ENCODE peak calls at places on chromosomes 11 and 22, in seven cellular contexts. One of them, this sample, is unnamed.

GRCh38 chr11:16299884-16300778 is 56.2 kb downstream of the SOX6 start:
- DNase-seq in activated naive CD4-positive, alpha-beta T cell treated with anti-CD3 and anti-CD28 coated beads for 36 hours: no peak
- DNase-seq in HTR-8/SVneo: no peak
- DNase-seq in NCI-H345: peak
- DNase-seq in AG09309: no peak
- DNase-seq in Right ventricle myocardium superior: peak
- DNase-seq in endothelial cell: no peak
- DNase-seq in this sample: no peak

GRCh38 chr22:45218974-45219373 is 21.7 kb downstream of the KIAA0930 start:
- DNase-seq in NCI-H345: no peak
- DNase-seq in Right ventricle myocardium superior: no peak
- DNase-seq in AG09309: no peak
- DNase-seq in endothelial cell: no peak
- DNase-seq in activated naive CD4-positive, alpha-beta T cell treated with anti-CD3 and anti-CD28 coated beads for 36 hours: peak
- DNase-seq in HTR-8/SVneo: no peak
- DNase-seq in this sample: peak

GRCh38 chr22:35230839-35231584 is 26.3 kb upstream of the HMGXB4 start:
- DNase-seq in AG09309: no peak
- DNase-seq in HTR-8/SVneo: no peak
- DNase-seq in Right ventricle myocardium superior: no peak
- DNase-seq in NCI-H345: no peak
- DNase-seq in activated naive CD4-positive, alpha-beta T cell treated with anti-CD3 and anti-CD28 coated beads for 36 hours: peak
- DNase-seq in endothelial cell: no peak
- DNase-seq in this sample: no peak

GRCh38 chr11:9302448-9302847 is 11.9 kb downstream of the TMEM41B start:
- DNase-seq in endothelial cell: no peak
- DNase-seq in AG09309: no peak
- DNase-seq in NCI-H345: no peak
- DNase-seq in activated naive CD4-positive, alpha-beta T cell treated with anti-CD3 and anti-CD28 coated beads for 36 hours: no peak
- DNase-seq in HTR-8/SVneo: no peak
- DNase-seq in Right ventricle myocardium superior: no peak
- DNase-seq in this sample: no peak

GRCh38 chr11:16879690-16880089 is 134.5 kb downstream of the PLEKHA7 start:
- DNase-seq in activated naive CD4-positive, alpha-beta T cell treated with anti-CD3 and anti-CD28 coated beads for 36 hours: no peak
- DNase-seq in Right ventricle myocardium superior: no peak
- DNase-seq in HTR-8/SVneo: no peak
- DNase-seq in endothelial cell: no peak
- DNase-seq in NCI-H345: no peak
- DNase-seq in AG09309: no peak
- DNase-seq in this sample: no peak

GRCh38 chr11:88313441-88313840 is 24.1 kb downstream of the CTSC start:
- DNase-seq in AG09309: no peak
- DNase-seq in HTR-8/SVneo: no peak
- DNase-seq in Right ventricle myocardium superior: no peak
- DNase-seq in endothelial cell: no peak
- DNase-seq in activated naive CD4-positive, alpha-beta T cell treated with anti-CD3 and anti-CD28 coated beads for 36 hours: no peak
- DNase-seq in NCI-H345: no peak
- DNase-seq in this sample: no peak

GRCh38 chr11:29527391-29527936 is 489.4 kb downstream of the KCNA4 start:
- DNase-seq in activated naive CD4-positive, alpha-beta T cell treated with anti-CD3 and anti-CD28 coated beads for 36 hours: no peak
- DNase-seq in HTR-8/SVneo: no peak
- DNase-seq in endothelial cell: no peak
- DNase-seq in Right ventricle myocardium superior: no peak
- DNase-seq in NCI-H345: no peak
- DNase-seq in AG09309: peak
- DNase-seq in this sample: no peak

GRCh38 chr11:4763096-4763495 is 6.6 kb downstream of the OR51F1 start:
- DNase-seq in NCI-H345: no peak
- DNase-seq in endothelial cell: no peak
- DNase-seq in Right ventricle myocardium superior: no peak
- DNase-seq in activated naive CD4-positive, alpha-beta T cell treated with anti-CD3 and anti-CD28 coated beads for 36 hours: no peak
- DNase-seq in HTR-8/SVneo: no peak
- DNase-seq in AG09309: no peak
- DNase-seq in this sample: no peak

GRCh38 chr11:45354976-45355705 is 69.0 kb upstream of the SYT13 start:
- DNase-seq in activated naive CD4-positive, alpha-beta T cell treated with anti-CD3 and anti-CD28 coated beads for 36 hours: peak
- DNase-seq in endothelial cell: peak
- DNase-seq in Right ventricle myocardium superior: peak
- DNase-seq in AG09309: no peak
- DNase-seq in NCI-H345: peak
- DNase-seq in HTR-8/SVneo: no peak
- DNase-seq in this sample: peak

GRCh38 chr22:49045276-49045675 is 782.4 kb downstream of the BRD1 start:
- DNase-seq in activated naive CD4-positive, alpha-beta T cell treated with anti-CD3 and anti-CD28 coated beads for 36 hours: no peak
- DNase-seq in NCI-H345: no peak
- DNase-seq in AG09309: no peak
- DNase-seq in endothelial cell: no peak
- DNase-seq in HTR-8/SVneo: no peak
- DNase-seq in Right ventricle myocardium superior: no peak
- DNase-seq in this sample: no peak

GRCh38 chr11:111734383-111735261 is 31.6 kb downstream of the PPP2R1B start:
- DNase-seq in endothelial cell: no peak
- DNase-seq in NCI-H345: no peak
- DNase-seq in Right ventricle myocardium superior: no peak
- DNase-seq in HTR-8/SVneo: no peak
- DNase-seq in activated naive CD4-positive, alpha-beta T cell treated with anti-CD3 and anti-CD28 coated beads for 36 hours: no peak
- DNase-seq in AG09309: no peak
- DNase-seq in this sample: no peak

GRCh38 chr11:61264371-61264770 is 23.4 kb downstream of the PGA5 start:
- DNase-seq in HTR-8/SVneo: no peak
- DNase-seq in endothelial cell: no peak
- DNase-seq in Right ventricle myocardium superior: no peak
- DNase-seq in activated naive CD4-positive, alpha-beta T cell treated with anti-CD3 and anti-CD28 coated beads for 36 hours: no peak
- DNase-seq in NCI-H345: no peak
- DNase-seq in AG09309: no peak
- DNase-seq in this sample: no peak

GRCh38 chr11:33375688-33376311 is 118.6 kb downstream of the HIPK3 start:
- DNase-seq in HTR-8/SVneo: no peak
- DNase-seq in NCI-H345: peak
- DNase-seq in AG09309: no peak
- DNase-seq in activated naive CD4-positive, alpha-beta T cell treated with anti-CD3 and anti-CD28 coated beads for 36 hours: no peak
- DNase-seq in Right ventricle myocardium superior: no peak
- DNase-seq in endothelial cell: peak
- DNase-seq in this sample: no peak

GRCh38 chr11:126137146-126137545 is 74.3 kb downstream of the RPUSD4 start:
- DNase-seq in endothelial cell: no peak
- DNase-seq in NCI-H345: no peak
- DNase-seq in HTR-8/SVneo: no peak
- DNase-seq in Right ventricle myocardium superior: no peak
- DNase-seq in AG09309: no peak
- DNase-seq in activated naive CD4-positive, alpha-beta T cell treated with anti-CD3 and anti-CD28 coated beads for 36 hours: no peak
- DNase-seq in this sample: no peak

GRCh38 chr11:60703374-60703773 is 4.0 kb downstream of the MS4A8 start:
- DNase-seq in NCI-H345: no peak
- DNase-seq in Right ventricle myocardium superior: no peak
- DNase-seq in endothelial cell: no peak
- DNase-seq in HTR-8/SVneo: no peak
- DNase-seq in AG09309: no peak
- DNase-seq in activated naive CD4-positive, alpha-beta T cell treated with anti-CD3 and anti-CD28 coated beads for 36 hours: no peak
- DNase-seq in this sample: no peak

GRCh38 chr11:65489706-65490310 is 9.0 kb upstream of the MALAT1 start:
- DNase-seq in endothelial cell: no peak
- DNase-seq in activated naive CD4-positive, alpha-beta T cell treated with anti-CD3 and anti-CD28 coated beads for 36 hours: no peak
- DNase-seq in HTR-8/SVneo: no peak
- DNase-seq in NCI-H345: no peak
- DNase-seq in Right ventricle myocardium superior: no peak
- DNase-seq in AG09309: no peak
- DNase-seq in this sample: no peak

GRCh38 chr11:124085583-124085982 is 29.7 kb upstream of the VWA5A start:
- DNase-seq in NCI-H345: no peak
- DNase-seq in AG09309: no peak
- DNase-seq in HTR-8/SVneo: no peak
- DNase-seq in Right ventricle myocardium superior: no peak
- DNase-seq in endothelial cell: no peak
- DNase-seq in activated naive CD4-positive, alpha-beta T cell treated with anti-CD3 and anti-CD28 coated beads for 36 hours: no peak
- DNase-seq in this sample: no peak

GRCh38 chr11:71527576-71528210 is 626 bp downstream of the KRTAP5-7 start:
- DNase-seq in Right ventricle myocardium superior: no peak
- DNase-seq in HTR-8/SVneo: no peak
- DNase-seq in NCI-H345: no peak
- DNase-seq in endothelial cell: no peak
- DNase-seq in activated naive CD4-positive, alpha-beta T cell treated with anti-CD3 and anti-CD28 coated beads for 36 hours: no peak
- DNase-seq in AG09309: no peak
- DNase-seq in this sample: no peak

GRCh38 chr11:78310500-78310909 is 107.1 kb downstream of the GAB2 start:
- DNase-seq in NCI-H345: no peak
- DNase-seq in endothelial cell: no peak
- DNase-seq in HTR-8/SVneo: no peak
- DNase-seq in activated naive CD4-positive, alpha-beta T cell treated with anti-CD3 and anti-CD28 coated beads for 36 hours: no peak
- DNase-seq in AG09309: no peak
- DNase-seq in Right ventricle myocardium superior: peak
- DNase-seq in this sample: no peak

GRCh38 chr22:43186272-43187170 is at the start of gene TTLL12:
- DNase-seq in HTR-8/SVneo: peak
- DNase-seq in activated naive CD4-positive, alpha-beta T cell treated with anti-CD3 and anti-CD28 coated beads for 36 hours: peak
- DNase-seq in AG09309: no peak
- DNase-seq in Right ventricle myocardium superior: peak
- DNase-seq in NCI-H345: peak
- DNase-seq in endothelial cell: peak
- DNase-seq in this sample: peak

GRCh38 chr11:113664981-113665710 is 41.0 kb downstream of the TMPRSS5 start:
- DNase-seq in NCI-H345: no peak
- DNase-seq in AG09309: no peak
- DNase-seq in activated naive CD4-positive, alpha-beta T cell treated with anti-CD3 and anti-CD28 coated beads for 36 hours: no peak
- DNase-seq in endothelial cell: no peak
- DNase-seq in Right ventricle myocardium superior: no peak
- DNase-seq in HTR-8/SVneo: no peak
- DNase-seq in this sample: no peak

GRCh38 chr11:103529217-103529684 is 420.0 kb downstream of the DYNC2H1 start:
- DNase-seq in AG09309: peak
- DNase-seq in NCI-H345: no peak
- DNase-seq in activated naive CD4-positive, alpha-beta T cell treated with anti-CD3 and anti-CD28 coated beads for 36 hours: no peak
- DNase-seq in endothelial cell: no peak
- DNase-seq in Right ventricle myocardium superior: no peak
- DNase-seq in HTR-8/SVneo: peak
- DNase-seq in this sample: no peak

GRCh38 chr11:65440831-65441499 is 18.4 kb downstream of the NEAT1 start:
- DNase-seq in activated naive CD4-positive, alpha-beta T cell treated with anti-CD3 and anti-CD28 coated beads for 36 hours: peak
- DNase-seq in NCI-H345: no peak
- DNase-seq in AG09309: no peak
- DNase-seq in HTR-8/SVneo: no peak
- DNase-seq in endothelial cell: no peak
- DNase-seq in Right ventricle myocardium superior: no peak
- DNase-seq in this sample: no peak

This sample was measured in stimulated activated CD4-positive, alpha-beta T cell treated with anti-CD3 and anti-CD28 coated beads, Interleukin-12 subunit alpha, Interleukin-12 subunit beta, amount 100 ng/mL, for 4 hours.